ENCODE peak calls at places on chromosome 12, in five cellular contexts. One of them, this sample, is unnamed.
A peak's percentile ranks its signal among the peaks of the same experiment; 100 is the strongest.

GRCh38 chr12:101539148-101539547 is 55.6 kb upstream of the MYBPC1 start:
- DNase-seq in CD4-positive, CD25-positive, alpha-beta regulatory T cell: no peak
- DNase-seq in H7: no peak
- DNase-seq in dorsolateral prefrontal cortex: no peak
- DNase-seq in fibroblast of the aortic adventitia: peak; percentile 2
- DNase-seq in this sample: no peak

GRCh38 chr12:38711055-38711454 is 194.3 kb downstream of the CPNE8 start:
- DNase-seq in CD4-positive, CD25-positive, alpha-beta regulatory T cell: no peak
- DNase-seq in H7: no peak
- DNase-seq in dorsolateral prefrontal cortex: no peak
- DNase-seq in fibroblast of the aortic adventitia: peak; percentile 36
- DNase-seq in this sample: no peak

GRCh38 chr12:105445261-105446015 is 114.9 kb downstream of the C12orf75 start:
- DNase-seq in CD4-positive, CD25-positive, alpha-beta regulatory T cell: no peak
- DNase-seq in H7: no peak
- DNase-seq in dorsolateral prefrontal cortex: no peak
- DNase-seq in fibroblast of the aortic adventitia: peak; percentile 80
- DNase-seq in this sample: no peak

GRCh38 chr12:12823308-12823707 is 10.2 kb downstream of the DDX47 start:
- DNase-seq in CD4-positive, CD25-positive, alpha-beta regulatory T cell: no peak
- DNase-seq in H7: no peak
- DNase-seq in dorsolateral prefrontal cortex: no peak
- DNase-seq in fibroblast of the aortic adventitia: peak; percentile 84
- DNase-seq in this sample: no peak

GRCh38 chr12:121805800-121806555 is 2.2 kb downstream of the SETD1B start:
- DNase-seq in CD4-positive, CD25-positive, alpha-beta regulatory T cell: peak; percentile 41
- DNase-seq in H7: no peak
- DNase-seq in dorsolateral prefrontal cortex: no peak
- DNase-seq in fibroblast of the aortic adventitia: no peak
- DNase-seq in this sample: no peak

GRCh38 chr12:91155990-91156389 is 26.6 kb downstream of the DCN start:
- DNase-seq in CD4-positive, CD25-positive, alpha-beta regulatory T cell: no peak
- DNase-seq in H7: peak; percentile 4
- DNase-seq in dorsolateral prefrontal cortex: no peak
- DNase-seq in fibroblast of the aortic adventitia: peak; percentile 27
- DNase-seq in this sample: no peak

GRCh38 chr12:65977384-65977783 is 153.1 kb downstream of the HMGA2 start:
- DNase-seq in CD4-positive, CD25-positive, alpha-beta regulatory T cell: no peak
- DNase-seq in H7: no peak
- DNase-seq in dorsolateral prefrontal cortex: no peak
- DNase-seq in fibroblast of the aortic adventitia: no peak
- DNase-seq in this sample: no peak

GRCh38 chr12:104763163-104763805 is 194.8 kb downstream of the SLC41A2 start:
- DNase-seq in CD4-positive, CD25-positive, alpha-beta regulatory T cell: no peak
- DNase-seq in H7: peak; percentile 2
- DNase-seq in dorsolateral prefrontal cortex: no peak
- DNase-seq in fibroblast of the aortic adventitia: no peak
- DNase-seq in this sample: no peak